ENCODE peak calls at places on chromosome 6, in seven cellular contexts. Z is NCI-H1436; K is activated CD4-positive, CD25-positive, alpha-beta regulatory T cell; Q is fibroblast of the aortic adventitia; O is left colon; N is colonic mucosa; J is stomach. G is an unnamed sample.

GRCh38 chr6:27136978-27137814 is 110.3 kb upstream of the PRSS16 start:
- DNase-seq in Z (no peak), K (no peak), Q (no peak), O (no peak), N (no peak), J (no peak), G (no peak)

GRCh38 chr6:113344969-113345368 is 512.2 kb upstream of the MARCKS start:
- DNase-seq in Z (no peak), K (no peak), Q (peak), O (no peak), N (no peak), J (no peak), G (no peak)

GRCh38 chr6:145036848-145037567 is 698.3 kb downstream of the EPM2A start:
- DNase-seq in Z (peak), K (no peak), Q (peak), O (no peak), N (no peak), J (no peak), G (no peak)

GRCh38 chr6:168407842-168408241 is 33.1 kb upstream of the SMOC2 start:
- DNase-seq in Z (no peak), K (no peak), Q (no peak), O (no peak), N (no peak), J (no peak), G (no peak)

GRCh38 chr6:36976005-36976261 is 10.1 kb downstream of the MTCH1 start:
- DNase-seq in Z (no peak), K (no peak), Q (no peak), O (no peak), N (no peak), J (no peak), G (no peak)

GRCh38 chr6:113293106-113293505 is 564.0 kb upstream of the MARCKS start:
- DNase-seq in Z (no peak), K (no peak), Q (no peak), O (no peak), N (no peak), J (no peak), G (no peak)

GRCh38 chr6:148524976-148525375 is 182.3 kb downstream of the SASH1 start:
- DNase-seq in Z (no peak), K (no peak), Q (peak), O (no peak), N (no peak), J (no peak), G (no peak)

GRCh38 chr6:48535569-48535968 is 424.6 kb upstream of the PTCHD4 start:
- DNase-seq in Z (no peak), K (no peak), Q (peak), O (no peak), N (no peak), J (no peak), G (no peak)

GRCh38 chr6:24431045-24431451 is 28.3 kb downstream of the MRS2 start:
- DNase-seq in Z (peak), K (no peak), Q (peak), O (no peak), N (peak), J (no peak), G (no peak)